ENCODE peak calls at places on chromosomes 11 and 22, in six cellular contexts. C is fibroblast of the aortic adventitia, S is WTC11, V is lower leg skin, I is tibial artery, K is coronary artery. A is an unnamed sample.
A peak's percentile ranks its signal among the peaks of the same experiment; 100 is the strongest.

GRCh38 chr22:45717787-45718186 is 46.2 kb downstream of the ATXN10 start:
- DNase-seq in S (no peak), I (no peak), K (no peak), V (no peak), C (peak; percentile 27), A (no peak)

GRCh38 chr22:30305519-30305905 is 16.2 kb upstream of the CASTOR1 start:
- DNase-seq in K (no peak), S (no peak), C (peak; percentile 45), V (peak; percentile 76), I (peak; percentile 86), A (peak; percentile 24)

GRCh38 chr11:6667733-6668374 is 12.2 kb upstream of the DCHS1 start:
- DNase-seq in K (no peak), S (no peak), C (peak; percentile 57), V (no peak), I (no peak), A (no peak)

GRCh38 chr11:28223577-28223976 is 115.4 kb downstream of the METTL15 start:
- DNase-seq in K (no peak), V (no peak), C (no peak), I (no peak), S (no peak), A (no peak)

GRCh38 chr11:8717876-8718753 is 35.5 kb downstream of the RPL27A start:
- DNase-seq in K (peak; percentile 85), I (peak; percentile 86), V (no peak), C (peak; percentile 89), S (no peak), A (no peak)

GRCh38 chr11:76236092-76237026 is 30.1 kb upstream of the WNT11 start:
- DNase-seq in V (no peak), I (no peak), C (peak; percentile 56), S (peak; percentile 78), K (no peak), A (no peak)

GRCh38 chr22:47325249-47325648 is 562.8 kb downstream of the TBC1D22A start:
- DNase-seq in K (no peak), S (no peak), C (no peak), V (no peak), I (no peak), A (no peak)

GRCh38 chr22:19810381-19811141 is 44.1 kb downstream of the GNB1L start:
- DNase-seq in I (peak; percentile 57), S (peak; percentile 9), K (peak; percentile 63), C (peak; percentile 80), V (no peak), A (peak; percentile 1)

GRCh38 chr22:27663812-27664211 is 137.7 kb downstream of the MN1 start:
- DNase-seq in I (no peak), V (no peak), S (no peak), K (no peak), C (peak; percentile 34), A (no peak)

GRCh38 chr11:124798991-124799383 is 1.2 kb downstream of the MSANTD2 start:
- DNase-seq in K (no peak), I (no peak), S (no peak), C (peak; percentile 81), V (no peak), A (peak; percentile 24)

GRCh38 chr22:49960967-49961600 is 512 bp downstream of the PIM3 start:
- DNase-seq in V (no peak), S (peak; percentile 27), C (no peak), I (peak; percentile 80), K (peak; percentile 77), A (no peak)

GRCh38 chr11:109035261-109035660 is 370.4 kb downstream of the DDX10 start:
- DNase-seq in K (no peak), V (no peak), S (no peak), C (no peak), I (no peak), A (no peak)

GRCh38 chr11:69429716-69430491 is 51.6 kb upstream of the LINC01488 start:
- DNase-seq in K (no peak), S (no peak), C (no peak), I (no peak), V (no peak), A (no peak)

GRCh38 chr11:117919326-117920275 is 9.6 kb downstream of the TMPRSS13 start:
- DNase-seq in I (peak; percentile 44), C (no peak), K (no peak), V (no peak), S (no peak), A (no peak)

GRCh38 chr22:21734540-21735197 is 925 bp downstream of the YPEL1 start:
- DNase-seq in V (no peak), I (no peak), C (no peak), S (no peak), K (no peak), A (no peak)

GRCh38 chr11:129268371-129268770 is 76.2 kb upstream of the ARHGAP32 start:
- DNase-seq in S (no peak), V (no peak), K (no peak), I (no peak), C (no peak), A (no peak)

GRCh38 chr11:35390737-35391682 is 28.3 kb downstream of the SLC1A2 start:
- DNase-seq in C (peak; percentile 72), K (no peak), I (no peak), S (no peak), V (no peak), A (no peak)

GRCh38 chr11:44709281-44709562 is 17.5 kb upstream of the TSPAN18 start:
- DNase-seq in K (no peak), I (no peak), C (no peak), V (no peak), S (no peak), A (no peak)

GRCh38 chr11:114257621-114258558 is 38.3 kb upstream of the NNMT start:
- DNase-seq in V (peak; percentile 72), K (peak; percentile 85), S (peak; percentile 34), C (no peak), I (peak; percentile 86), A (no peak)
- TF ChIP-seq CTCF in V (no peak), K (no peak), S (no peak), C (peak; percentile 29), I (peak; percentile 24), A (no peak)

GRCh38 chr11:1225386-1226225 is 2.7 kb downstream of the MUC5B start:
- DNase-seq in I (peak; percentile 60), K (no peak), V (no peak), S (peak; percentile 20), C (no peak), A (no peak)

GRCh38 chr11:1226981-1227550 is 4.2 kb downstream of the MUC5B start:
- DNase-seq in S (peak; percentile 49), K (no peak), I (peak; percentile 61), V (no peak), C (no peak), A (peak; percentile 46)

GRCh38 chr11:1227551-1228182 is 4.8 kb downstream of the MUC5B start:
- DNase-seq in K (no peak), V (no peak), S (no peak), I (peak; percentile 60), C (no peak), A (no peak)

GRCh38 chr11:1224491-1225385 is 1.9 kb downstream of the MUC5B start:
- DNase-seq in C (no peak), K (no peak), I (peak; percentile 52), S (peak; percentile 58), V (no peak), A (no peak)

DNA sequence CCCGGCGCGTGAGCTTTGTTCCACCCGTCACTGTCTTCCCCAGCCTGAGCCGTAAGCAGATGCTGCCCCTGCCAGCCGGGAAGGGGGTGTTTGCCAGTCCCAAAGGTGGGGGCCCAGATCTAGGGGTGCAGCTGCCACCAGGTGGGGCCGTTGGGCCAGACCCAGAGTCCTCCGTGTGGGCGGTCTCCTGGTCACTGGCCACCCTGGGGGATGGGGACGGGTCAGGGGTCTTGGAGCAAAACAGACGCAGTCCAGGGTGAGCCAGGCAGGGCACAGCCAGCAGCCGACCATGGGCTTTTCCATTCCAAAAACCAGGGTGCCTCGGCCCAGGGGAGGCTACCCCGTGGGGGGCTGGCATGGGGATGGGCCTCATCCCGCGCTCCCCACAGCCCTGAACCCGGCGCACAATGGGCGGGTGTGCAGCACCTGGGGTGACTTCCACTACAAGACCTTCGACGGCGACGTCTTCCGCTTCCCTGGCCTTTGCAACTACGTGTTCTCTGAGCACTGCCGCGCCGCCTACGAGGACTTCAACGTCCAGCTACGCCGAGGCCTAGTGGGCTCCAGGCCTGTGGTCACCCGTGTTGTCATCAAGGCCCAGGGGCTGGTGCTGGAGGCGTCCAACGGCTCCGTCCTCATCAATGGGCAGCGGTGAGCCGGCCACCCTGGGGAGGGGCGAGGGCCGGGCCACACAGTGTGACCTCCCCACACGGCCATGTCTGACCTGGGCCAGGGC is 3.5 kb downstream of the MUC5B start:
- DNase-seq in I (peak; percentile 60), V (no peak), C (no peak), S (peak; percentile 47), K (no peak), A (no peak)
- TF ChIP-seq CTCF in I (no peak), V (no peak), C (no peak), S (no peak), K (no peak), A (no peak)

GRCh38 chr11:113690619-113691569 is 15.2 kb downstream of the TMPRSS5 start:
- DNase-seq in C (peak; percentile 22), V (no peak), K (no peak), I (peak; percentile 70), S (peak; percentile 81), A (peak; percentile 51)
- TF ChIP-seq CTCF in C (no peak), V (no peak), K (no peak), I (peak; percentile 13), S (peak; percentile 95), A (peak; percentile 74)

GRCh38 chr11:111833524-111833923 is 37.9 kb downstream of the ALG9 start:
- DNase-seq in C (no peak), K (no peak), I (no peak), V (no peak), S (no peak), A (no peak)
- TF ChIP-seq CTCF in C (no peak), K (no peak), I (no peak), V (no peak), S (no peak), A (no peak)

GRCh38 chr11:63277345-63277943 is 34.0 kb upstream of the SLC22A25 start:
- DNase-seq in S (no peak), C (no peak), I (no peak), K (no peak), V (no peak), A (no peak)
- TF ChIP-seq CTCF in S (no peak), C (no peak), I (no peak), K (no peak), V (no peak), A (no peak)

GRCh38 chr11:62559204-62559603 is 12.6 kb upstream of the AHNAK start:
- DNase-seq in K (no peak), C (no peak), I (no peak), V (no peak), S (no peak), A (no peak)
- TF ChIP-seq CTCF in K (no peak), C (no peak), I (no peak), V (no peak), S (no peak), A (no peak)

DNA sequence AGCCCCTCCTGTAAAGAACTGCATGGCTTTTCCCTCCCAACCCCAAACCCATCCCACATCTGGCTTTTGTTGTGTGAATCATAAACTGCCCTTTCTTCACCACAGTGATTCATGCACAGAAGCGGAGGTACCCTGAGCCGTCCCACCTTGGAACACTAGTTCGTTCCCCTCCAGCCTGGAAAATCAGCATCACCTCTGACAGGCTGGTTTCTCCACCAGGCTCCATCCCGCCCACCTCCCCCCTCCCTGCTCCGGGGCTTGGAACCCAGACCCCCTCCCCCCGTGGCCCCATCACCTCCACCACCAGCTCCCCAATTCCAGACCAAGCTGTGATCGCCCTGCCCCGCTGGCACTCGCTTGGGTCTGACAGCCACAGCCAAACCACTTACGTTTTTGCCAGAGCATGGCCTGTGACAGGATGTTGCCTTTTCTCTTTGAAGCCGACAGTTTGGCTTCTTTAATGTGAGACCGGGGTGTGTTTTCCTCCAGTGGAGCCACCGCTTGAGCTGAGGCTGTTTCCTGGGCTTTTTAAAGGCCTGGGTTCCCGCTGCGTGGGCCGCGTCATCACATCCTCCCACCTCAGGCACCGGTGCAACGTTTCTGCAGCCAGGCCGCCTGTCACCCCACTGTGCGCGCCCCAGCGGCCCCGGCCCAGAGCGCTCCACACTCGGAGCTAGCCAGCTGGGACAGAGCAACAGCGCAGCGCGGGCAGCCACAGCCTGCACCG is at the start of gene POU2AF1:
- DNase-seq in K (no peak), C (peak; percentile 43), I (no peak), V (peak; percentile 32), S (peak; percentile 45), A (no peak)
- TF ChIP-seq CTCF in K (no peak), C (no peak), I (no peak), V (no peak), S (no peak), A (no peak)

A was measured in endothelial cell.